ENCODE peak calls at places on chromosomes 12 and 14, in seven cellular contexts. U is HFFc6, V is germinal center, R is HuH-7, Q is fibroblast of the conjunctiva, D is T-helper 1 cell, T is amniotic stem cell. L is an unnamed sample.

GRCh38 chr12:131021142-131021541 is 67.4 kb downstream of the ADGRD1 start:
- DNase-seq in U (no peak), V (no peak), R (no peak), Q (no peak), D (no peak), T (no peak), L (no peak)

GRCh38 chr14:22570132-22570949 is 18.7 kb downstream of the DAD1 start:
- DNase-seq in U (peak), V (peak), R (peak), Q (peak), D (peak), T (peak), L (no peak)

GRCh38 chr12:25992026-25992782 is 33.7 kb downstream of the RASSF8 start:
- DNase-seq in U (no peak), V (no peak), R (no peak), Q (no peak), D (no peak), T (no peak), L (peak)

GRCh38 chr12:104886418-104887401 is 71.4 kb downstream of the SLC41A2 start:
- DNase-seq in U (peak), V (no peak), R (no peak), Q (peak), D (no peak), T (peak), L (no peak)

GRCh38 chr12:130916251-130916911 is 37.3 kb upstream of the ADGRD1 start:
- DNase-seq in U (no peak), V (peak), R (peak), Q (peak), D (no peak), T (no peak), L (peak)

GRCh38 chr12:132406498-132407461 is 77.4 kb upstream of the GALNT9 start:
- DNase-seq in U (no peak), V (no peak), R (no peak), Q (no peak), D (no peak), T (no peak), L (no peak)

GRCh38 chr14:38074754-38075153 is 132.9 kb upstream of the SSTR1 start:
- DNase-seq in U (no peak), V (no peak), R (no peak), Q (no peak), D (no peak), T (no peak), L (no peak)

GRCh38 chr14:105602243-105602750 is 75.9 kb downstream of the TMEM121 start:
- DNase-seq in U (no peak), V (no peak), R (no peak), Q (no peak), D (no peak), T (no peak), L (no peak)

GRCh38 chr12:112169086-112169872 is 43.9 kb downstream of the TRAFD1 start:
- DNase-seq in U (no peak), V (no peak), R (no peak), Q (no peak), D (no peak), T (no peak), L (peak)

GRCh38 chr12:31031951-31032335 is 41.7 kb upstream of the DDX11 start:
- DNase-seq in U (no peak), V (no peak), R (no peak), Q (no peak), D (no peak), T (no peak), L (no peak)

GRCh38 chr14:89409961-89410360 is 7.1 kb downstream of the FOXN3 start:
- DNase-seq in U (no peak), V (no peak), R (no peak), Q (no peak), D (no peak), T (no peak), L (no peak)